ENCODE peak calls at places on chromosome 13, in six cellular contexts. O is NCI-H2081; D is activated naive CD4-positive, alpha-beta T cell; S is T1000; K is OCI-LY7; V is AG09319. J is an unnamed sample.
A peak's percentile ranks its signal among the peaks of the same experiment; 100 is the strongest.

GRCh38 chr13:86725105-86725504 is 925.9 kb upstream of the SLITRK6 start:
- DNase-seq in K (no peak), S (no peak), D (no peak), O (no peak), V (no peak), J (peak; percentile 59)

GRCh38 chr13:73549717-73550116 is 490.9 kb downstream of the KLF5 start:
- DNase-seq in K (no peak), D (no peak), S (no peak), V (no peak), O (no peak), J (no peak)

GRCh38 chr13:78138756-78139155 is 220.1 kb upstream of the EDNRB start:
- DNase-seq in S (no peak), K (no peak), V (no peak), O (no peak), D (no peak), J (no peak)

GRCh38 chr13:61362522-61362921 is 53.1 kb downstream of the PCDH20 start:
- DNase-seq in V (no peak), O (no peak), S (no peak), D (no peak), K (no peak), J (no peak)

GRCh38 chr13:24822640-24823039 is 58.7 kb downstream of the RNF17 start:
- DNase-seq in O (no peak), D (no peak), K (no peak), V (no peak), S (no peak), J (no peak)

GRCh38 chr13:59145381-59145780 is 1018.3 kb downstream of the DIAPH3 start:
- DNase-seq in D (no peak), S (no peak), K (no peak), O (no peak), V (no peak), J (no peak)

GRCh38 chr13:24220086-24220703 is 59.7 kb downstream of the SPATA13 start:
- DNase-seq in O (peak; percentile 51), S (no peak), K (peak; percentile 81), V (peak; percentile 70), D (no peak), J (peak; percentile 92)

GRCh38 chr13:107864543-107865460 is 350.5 kb downstream of the LIG4 start:
- DNase-seq in K (peak; percentile 1), O (peak; percentile 20), S (no peak), V (no peak), D (no peak), J (peak; percentile 9)

GRCh38 chr13:105806335-105806920 is 729.0 kb downstream of the EFNB2 start:
- DNase-seq in D (no peak), K (no peak), O (no peak), S (no peak), V (no peak), J (no peak)

GRCh38 chr13:33229446-33230177 is 55.9 kb downstream of the STARD13 start:
- DNase-seq in V (no peak), K (no peak), S (no peak), O (no peak), D (no peak), J (peak; percentile 99)

GRCh38 chr13:62687727-62688126 is 1272.1 kb upstream of the PCDH20 start:
- DNase-seq in K (no peak), S (no peak), V (no peak), D (no peak), O (no peak), J (no peak)

GRCh38 chr13:32636711-32637110 is 50.5 kb downstream of the PDS5B start:
- DNase-seq in V (no peak), K (no peak), S (no peak), D (no peak), O (no peak), J (no peak)

GRCh38 chr13:109163052-109163413 is 533.6 kb downstream of the MYO16 start:
- DNase-seq in K (no peak), V (no peak), S (no peak), O (no peak), D (no peak), J (peak; percentile 47)

GRCh38 chr13:42007844-42008243 is 40.6 kb upstream of the DGKH start:
- DNase-seq in V (no peak), K (no peak), D (no peak), O (no peak), S (no peak), J (no peak)